ENCODE peak calls at places on chromosomes 12 and 14, in five cellular contexts. T is neuronal stem cell, E is H9, B is mesenchymal stem cell, D is H1. P is an unnamed sample.

GRCh38 chr12:21828779-21829178 is 54.3 kb upstream of the KCNJ8 start:
- DNase-seq in B (peak), E (no peak), T (no peak), D (no peak), P (peak)

GRCh38 chr12:94849411-94849976 is 154.0 kb downstream of the NDUFA12 start:
- DNase-seq in B (no peak), D (no peak), T (no peak), E (peak), P (no peak)

GRCh38 chr12:114682920-114683708 is 861 bp downstream of the TBX3 start:
- DNase-seq in D (no peak), T (no peak), B (no peak), E (peak), P (no peak)

GRCh38 chr14:93941293-93941910 is 14.3 kb downstream of the FAM181A start:
- DNase-seq in T (no peak), E (no peak), B (peak), D (no peak), P (peak)

GRCh38 chr14:93036652-93037341 is 78.9 kb downstream of the ITPK1 start:
- DNase-seq in E (no peak), D (no peak), B (no peak), T (peak), P (no peak)

GRCh38 chr12:29241821-29242591 is 92.9 kb downstream of the FAR2 start:
- DNase-seq in B (peak), D (no peak), T (peak), E (no peak), P (peak)

GRCh38 chr12:127926004-127926403 is 341.0 kb upstream of the TMEM132C start:
- DNase-seq in E (peak), D (peak), B (peak), T (peak), P (no peak)

GRCh38 chr12:68455676-68456345 is 123.6 kb upstream of the MDM1 start:
- DNase-seq in B (no peak), T (no peak), D (no peak), E (no peak), P (peak)

GRCh38 chr14:61196792-61197191 is 84.3 kb downstream of the TMEM30B start:
- DNase-seq in E (no peak), D (no peak), B (no peak), T (no peak), P (no peak)

GRCh38 chr12:121964813-121965643 is 46.6 kb downstream of the CFAP251 start:
- DNase-seq in D (no peak), B (peak), E (no peak), T (no peak), P (peak)

GRCh38 chr12:3884671-3885070 is 11.5 kb upstream of the PARP11 start:
- DNase-seq in T (no peak), B (no peak), E (no peak), D (no peak), P (no peak)

GRCh38 chr12:3885179-3886094 is 12.2 kb upstream of the PARP11 start:
- DNase-seq in B (peak), D (no peak), T (peak), E (no peak), P (peak)

GRCh38 chr12:3882896-3883564 is 9.8 kb upstream of the PARP11 start:
- DNase-seq in B (peak), T (no peak), E (no peak), D (no peak), P (peak)

GRCh38 chr12:3881208-3881980 is 8.2 kb upstream of the PARP11 start:
- DNase-seq in E (no peak), T (peak), D (no peak), B (no peak), P (no peak)

GRCh38 chr12:3882396-3882795 is 9.2 kb upstream of the PARP11 start:
- DNase-seq in E (no peak), B (no peak), T (no peak), D (no peak), P (no peak)
- H2BK15ac ChIP-seq in E (no peak), B (no peak), T (no peak), D (no peak), P (no peak)

DNA sequence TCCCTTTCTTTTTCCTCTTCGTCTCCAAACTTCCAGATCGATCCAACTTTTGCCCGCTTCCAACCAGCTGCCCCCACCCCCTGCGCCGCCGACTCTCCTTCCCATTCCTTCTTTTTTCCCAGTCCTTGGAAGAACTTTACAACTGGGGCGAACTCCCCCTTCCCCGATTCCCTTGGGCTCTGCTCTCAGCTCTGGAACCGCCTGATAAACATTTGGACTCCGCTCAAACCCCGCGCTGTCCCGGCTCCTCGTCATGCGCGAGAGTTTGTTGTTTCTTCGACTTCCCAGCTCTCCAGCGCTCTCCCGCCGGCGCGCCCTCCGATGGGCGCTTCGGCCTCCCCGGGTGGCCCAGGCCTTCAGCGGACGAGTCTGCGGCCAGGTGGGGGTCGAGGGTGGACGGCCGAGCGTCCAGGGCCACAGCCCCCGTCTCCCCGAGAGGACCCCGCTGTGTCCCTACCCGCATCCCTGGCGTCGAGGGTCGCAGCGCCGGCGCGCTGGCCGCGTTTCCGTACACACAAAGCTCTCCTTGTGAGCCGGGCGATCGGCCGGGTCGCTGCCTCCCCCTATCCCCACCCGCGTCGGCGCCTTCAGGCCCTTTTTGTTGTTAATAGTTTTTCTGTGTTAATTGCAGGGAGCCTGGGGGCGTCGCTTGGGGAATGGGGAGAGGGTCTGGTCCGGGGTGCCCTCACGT is 819 bp downstream of the MMP14 start:
- DNase-seq in T (no peak), B (peak), E (no peak), D (no peak), P (peak)
- H3K14ac ChIP-seq in T (peak), B (peak), E (peak), D (no peak), P (peak)

GRCh38 chr12:50925342-50925651 is 27.0 kb upstream of the HIGD1C start:
- DNase-seq in T (no peak), E (peak), D (no peak), B (no peak), P (no peak)

GRCh38 chr12:50925920-50926319 is 26.4 kb upstream of the HIGD1C start:
- DNase-seq in E (no peak), B (no peak), D (no peak), T (no peak), P (no peak)

GRCh38 chr12:50924131-50924438 is 28.3 kb upstream of the HIGD1C start:
- DNase-seq in E (peak), T (no peak), B (no peak), D (no peak), P (no peak)

GRCh38 chr12:50923361-50924130 is 28.8 kb upstream of the HIGD1C start:
- DNase-seq in E (no peak), B (no peak), D (no peak), T (no peak), P (no peak)

GRCh38 chr12:50924439-50925341 is 27.7 kb upstream of the HIGD1C start:
- DNase-seq in T (no peak), E (peak), B (peak), D (no peak), P (peak)
- H2BK15ac ChIP-seq in T (no peak), E (no peak), B (no peak), D (peak), P (peak)

DNA sequence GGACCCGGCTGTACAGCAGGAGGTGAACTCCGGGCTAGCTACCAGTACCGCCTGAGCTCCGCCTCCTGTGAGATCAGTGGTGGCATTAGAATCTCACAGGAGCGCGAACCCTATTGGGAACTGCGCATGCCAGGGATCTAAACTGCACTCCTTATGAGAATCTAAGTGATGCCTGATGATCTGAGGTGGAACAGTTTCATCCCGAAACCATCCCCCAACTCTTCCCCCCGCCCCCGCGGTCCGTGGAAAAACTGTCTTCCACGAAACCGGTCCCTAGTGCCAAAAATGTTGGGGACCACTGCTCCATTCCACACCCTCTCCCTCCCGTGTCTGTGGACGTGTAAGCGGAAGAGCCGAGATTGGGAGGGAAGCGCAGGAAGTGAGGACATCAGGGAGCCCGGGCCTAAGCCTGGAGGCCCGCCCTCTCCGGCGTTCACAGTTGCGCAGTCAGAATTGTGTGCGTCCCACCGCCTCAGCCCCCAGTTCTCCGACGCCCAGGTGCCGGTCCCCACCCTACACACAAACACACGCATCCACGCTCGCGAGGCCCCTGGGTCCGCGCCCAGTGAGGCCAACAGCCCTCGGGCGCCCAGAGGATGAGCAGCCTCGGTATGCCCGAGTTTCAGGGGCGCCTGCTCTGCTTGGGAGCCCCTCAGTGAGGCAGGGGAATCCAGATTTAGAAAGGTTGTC is 1.8 kb upstream of the RNASE4 start:
- DNase-seq in D (no peak), B (peak), T (peak), E (peak), P (peak)
- H3K14ac ChIP-seq in D (no peak), B (no peak), T (peak), E (peak), P (peak)

DNA sequence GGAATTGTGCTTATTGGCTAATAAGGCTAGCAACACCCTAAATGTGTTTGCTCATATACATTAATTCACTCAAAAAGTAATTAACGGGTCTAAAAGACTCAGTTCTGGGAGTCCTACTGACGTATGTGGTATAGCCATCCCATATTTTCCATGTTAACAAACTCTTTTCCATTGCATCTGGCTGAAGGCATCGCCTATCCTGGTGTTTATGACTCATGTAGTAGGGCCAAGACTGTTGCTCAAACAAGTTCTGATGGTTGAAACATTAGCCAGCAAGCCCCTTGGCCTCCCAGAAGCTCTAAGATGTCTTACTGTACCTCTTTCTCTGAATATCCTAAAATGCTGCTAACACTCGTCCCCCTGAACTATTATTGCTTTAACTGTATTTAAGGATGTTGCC is 98.4 kb downstream of the PHLDA1 start:
- DNase-seq in D (no peak), E (no peak), T (no peak), B (peak), P (peak)
- H2BK15ac ChIP-seq in D (no peak), E (no peak), T (no peak), B (no peak), P (peak)

GRCh38 chr12:56521590-56522371 is at the start of gene RBMS2:
- DNase-seq in B (peak), D (peak), E (peak), T (peak), P (peak)
- H3K14ac ChIP-seq in B (no peak), D (no peak), E (peak), T (no peak), P (peak)

DNA sequence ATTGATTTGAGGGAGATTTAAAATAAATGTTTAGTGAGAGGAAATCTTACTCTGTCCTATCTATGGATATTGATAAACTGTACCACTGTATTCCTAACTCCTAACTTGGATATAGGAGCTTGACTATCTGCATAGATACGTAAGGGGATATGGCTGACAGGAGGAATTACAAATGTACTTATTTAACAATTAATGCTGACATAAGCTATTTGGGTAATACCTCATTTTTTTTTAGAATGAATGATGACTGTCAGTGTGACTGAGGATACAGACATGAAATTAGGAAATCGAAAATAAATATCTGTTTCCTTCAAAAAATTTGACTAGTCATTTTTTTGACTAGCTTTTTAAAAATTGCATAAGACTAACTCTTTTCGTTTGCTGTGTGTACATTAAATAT is 74.9 kb downstream of the PDE3A start:
- DNase-seq in E (no peak), B (no peak), T (no peak), D (no peak), P (no peak)
- H2BK15ac ChIP-seq in E (no peak), B (no peak), T (no peak), D (no peak), P (no peak)

P was measured in IMR-90.